ENCODE peak calls at places on chromosomes 12 and 14, in seven cellular contexts. H, V, F, L, X, P and R are unnamed samples.

GRCh38 chr14:35355981-35356839 is 48.3 kb downstream of the NFKBIA start:
- DNase-seq in X (peak; percentile 90), F (no peak), H (no peak), L (peak; percentile 68), V (no peak), P (peak; percentile 40), R (no peak)

GRCh38 chr12:58189030-58189429 is 247.7 kb downstream of the ATP23 start:
- DNase-seq in F (no peak), V (no peak), P (no peak), X (no peak), H (no peak), L (no peak), R (no peak)

GRCh38 chr14:100413699-100414098 is 90.6 kb downstream of the SLC25A47 start:
- DNase-seq in F (no peak), H (no peak), V (no peak), X (no peak), P (no peak), L (no peak), R (no peak)

GRCh38 chr12:57248934-57249742 is 1.8 kb downstream of the STAC3 start:
- DNase-seq in V (no peak), F (no peak), P (no peak), X (no peak), L (no peak), H (no peak), R (no peak)

GRCh38 chr12:30450872-30451271 is 244.8 kb downstream of the IPO8 start:
- DNase-seq in F (no peak), P (no peak), V (no peak), H (no peak), X (no peak), L (no peak), R (no peak)

GRCh38 chr14:35687335-35687939 is 121.7 kb downstream of the RALGAPA1 start:
- DNase-seq in V (no peak), L (peak; percentile 60), P (peak; percentile 26), F (no peak), X (peak; percentile 15), H (peak; percentile 20), R (no peak)

GRCh38 chr12:7602287-7602686 is 63.4 kb downstream of the APOBEC1 start:
- DNase-seq in F (no peak), H (no peak), P (peak; percentile 22), V (no peak), L (no peak), X (no peak), R (no peak)

GRCh38 chr12:106074706-106075392 is 63.9 kb downstream of the NUAK1 start:
- DNase-seq in X (no peak), P (no peak), H (no peak), L (no peak), F (no peak), V (no peak), R (no peak)

GRCh38 chr12:79842630-79843029 is 92.3 kb downstream of the PPP1R12A start:
- DNase-seq in V (no peak), F (no peak), H (no peak), X (no peak), L (no peak), P (no peak), R (no peak)

GRCh38 chr12:52636592-52637258 is 15.3 kb downstream of the KRT2 start:
- DNase-seq in P (no peak), H (no peak), V (no peak), X (no peak), L (no peak), F (no peak), R (no peak)

GRCh38 chr12:64080319-64081008 is 141.6 kb downstream of the KICS2 start:
- DNase-seq in X (peak; percentile 52), V (no peak), L (peak; percentile 27), H (no peak), F (no peak), P (peak; percentile 56), R (no peak)

DNA sequence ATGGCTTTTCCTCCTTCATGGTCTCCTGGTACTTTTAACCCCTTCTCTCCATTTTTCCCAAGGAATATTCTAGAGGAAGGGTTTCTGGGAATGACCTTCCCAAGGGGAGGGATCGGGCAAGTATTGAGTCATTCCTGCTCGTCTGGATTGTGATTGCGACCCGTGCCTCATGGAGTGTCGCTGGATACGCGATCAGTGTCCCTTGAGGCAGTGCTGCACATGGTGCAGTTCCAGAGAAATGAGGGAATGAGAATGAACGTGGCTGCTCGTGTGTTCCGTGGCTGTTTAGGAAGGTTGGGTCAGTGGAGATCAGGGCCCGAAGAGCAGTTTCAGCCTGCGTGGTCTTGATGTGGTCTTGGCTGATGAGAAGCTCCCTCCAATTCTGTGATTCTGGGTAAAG is 234.4 kb downstream of the CACNA1C start:
- DNase-seq in V (no peak), P (no peak), F (no peak), X (no peak), H (no peak), L (no peak), R (no peak)
- H3K4me1 ChIP-seq in V (peaks cover 46% of the 10 kb centered on the region), P (peaks cover 6% of the 10 kb centered on the region), F (peaks cover 7% of the 10 kb centered on the region), X (peaks cover 23% of the 10 kb centered on the region), H (peaks cover 10% of the 10 kb centered on the region), L (no peaks in the 10 kb centered on the region), R (peaks cover 99% of the 10 kb centered on the region)

GRCh38 chr12:6229224-6229748 is 29.1 kb downstream of the CD9 start:
- DNase-seq in X (peak; percentile 89), V (no peak), P (no peak), F (no peak), L (no peak), H (no peak), R (peak; percentile 29)

GRCh38 chr12:6231359-6232268 is 31.4 kb downstream of the CD9 start:
- DNase-seq in L (no peak), X (no peak), P (no peak), F (no peak), H (no peak), V (no peak), R (peak; percentile 48)

GRCh38 chr12:6230321-6231110 is 30.3 kb downstream of the CD9 start:
- DNase-seq in X (peak; percentile 74), P (no peak), H (no peak), L (no peak), V (peak; percentile 90), F (no peak), R (peak; percentile 66)

GRCh38 chr12:6228535-6229223 is 28.5 kb downstream of the CD9 start:
- DNase-seq in L (no peak), V (no peak), P (no peak), F (no peak), H (no peak), X (peak; percentile 69), R (peak; percentile 57)

DNA sequence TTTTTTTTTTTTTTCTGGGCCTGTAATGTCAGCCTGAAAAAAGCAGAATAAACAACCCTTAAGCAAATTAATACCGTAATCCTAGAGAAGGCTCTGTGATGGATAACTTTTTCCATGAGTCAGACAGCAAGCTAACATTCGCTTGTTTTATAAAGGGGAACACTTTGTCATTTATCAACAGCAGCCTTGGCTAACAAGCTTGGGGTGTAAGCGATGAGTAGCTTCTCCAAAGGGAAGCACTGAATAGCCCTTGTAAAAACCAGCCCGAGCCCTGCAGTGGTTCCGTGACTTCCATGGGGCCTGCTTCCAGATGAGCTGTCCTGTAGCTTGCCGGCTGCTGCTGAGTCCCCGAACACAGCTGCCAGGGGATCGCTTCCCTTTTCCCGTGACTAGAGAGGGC is 29.6 kb downstream of the CD9 start:
- DNase-seq in P (no peak), F (no peak), H (peak; percentile 72), X (peak; percentile 68), L (no peak), V (peak; percentile 91), R (peak; percentile 73)
- TF ChIP-seq POLR2A in P (no peak), F (no peak), H (peak; percentile 75), X (peak; percentile 5), L (no peak), V (no peak), R (no peak)

GRCh38 chr12:65825573-65826512 is 1.6 kb downstream of the HMGA2 start:
- DNase-seq in V (peak; percentile 80), L (peak; percentile 43), H (peak; percentile 22), X (peak; percentile 33), F (no peak), P (no peak), R (peak; percentile 10)
- H3K4me1 ChIP-seq in V (peaks cover 39% of the 10 kb centered on the region), L (peaks cover 13% of the 10 kb centered on the region), H (peaks cover 30% of the 10 kb centered on the region), X (peaks cover 34% of the 10 kb centered on the region), F (peaks cover 2% of the 10 kb centered on the region), P (peaks cover 82% of the 10 kb centered on the region), R (peaks cover 12% of the 10 kb centered on the region)

GRCh38 chr12:90961154-90961553 is 6.2 kb upstream of the CCER1 start:
- DNase-seq in L (no peak), V (no peak), F (no peak), X (no peak), P (no peak), H (no peak), R (no peak)
- TF ChIP-seq POLR2A in L (no peak), V (no peak), F (no peak), X (no peak), P (no peak), H (no peak), R (no peak)

DNA sequence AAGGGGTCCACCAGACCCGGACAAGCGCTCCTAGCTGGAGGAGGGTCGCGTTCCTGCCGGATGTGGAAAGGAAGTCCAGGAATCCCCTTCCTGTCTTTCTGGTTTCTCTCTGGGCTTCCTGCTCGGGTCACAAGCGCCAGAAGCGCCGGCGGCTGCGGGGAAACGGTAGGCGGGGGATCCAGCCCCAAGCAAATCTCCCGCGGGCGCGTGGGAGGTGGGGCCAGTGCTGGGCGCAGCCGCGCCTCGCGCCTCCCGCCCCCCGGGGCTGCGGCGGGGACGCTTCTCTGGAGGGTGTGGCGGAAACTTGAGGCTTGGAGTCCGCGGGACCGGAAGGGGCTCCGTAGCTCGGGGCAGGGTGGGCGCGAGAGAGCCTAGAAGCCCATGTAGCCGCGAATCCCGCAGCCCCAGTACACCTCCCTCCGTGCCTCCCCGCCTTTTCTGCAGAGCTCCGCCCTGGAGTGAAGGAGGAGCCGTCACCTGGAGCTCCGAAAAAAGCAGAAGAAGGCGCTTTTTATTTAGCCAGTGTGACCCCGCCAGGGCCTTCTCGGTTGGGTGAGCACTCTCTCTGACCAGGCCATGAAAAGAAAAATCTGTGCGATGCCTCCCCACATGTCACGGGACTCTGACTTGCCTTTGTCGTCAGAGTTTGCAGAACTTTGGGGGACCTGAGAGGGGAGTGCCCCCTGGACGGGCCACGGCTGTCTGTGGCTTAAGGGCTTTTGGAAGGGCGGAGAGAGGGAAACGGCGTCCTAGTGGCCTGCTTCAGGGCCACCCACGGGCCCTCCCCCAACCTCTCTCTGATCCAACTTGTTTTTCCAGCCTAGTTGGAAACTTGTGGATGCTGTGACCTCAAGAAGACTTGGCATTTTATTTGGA is 21.4 kb upstream of the CLEC2D start:
- DNase-seq in L (peak; percentile 74), H (peak; percentile 65), X (peak; percentile 88), F (peak; percentile 41), P (no peak), V (peak; percentile 88), R (peak; percentile 84)
- H3K4me1 ChIP-seq in L (peaks cover 13% of the 10 kb centered on the region), H (peaks cover 6% of the 10 kb centered on the region), X (peaks cover 13% of the 10 kb centered on the region), F (peaks cover 2% of the 10 kb centered on the region), P (peaks cover 12% of the 10 kb centered on the region), V (peaks cover 38% of the 10 kb centered on the region), R (peaks cover 6% of the 10 kb centered on the region)

GRCh38 chr12:27279836-27280235 is 35.8 kb downstream of the STK38L start:
- DNase-seq in H (no peak), X (no peak), V (no peak), P (no peak), F (no peak), L (no peak), R (no peak)
- TF ChIP-seq POLR2A in H (no peak), X (no peak), V (no peak), P (no peak), F (no peak), L (no peak), R (no peak)